ENCODE peak calls at places on chromosomes 5 and 9, in five cellular contexts. One of them, this sample, is unnamed.
A peak's percentile ranks its signal among the peaks of the same experiment; 100 is the strongest.

GRCh38 chr9:100689635-100690034 is 111.8 kb downstream of the CAVIN4 start:
- DNase-seq in BE2C: no peak
- DNase-seq in brain microvascular endothelial cell: no peak
- DNase-seq in adrenal gland: no peak
- DNase-seq in lower lobe of right lung: no peak
- DNase-seq in this sample: no peak

GRCh38 chr5:170638454-170639220 is 134.8 kb downstream of the KCNIP1 start:
- DNase-seq in BE2C: peak; percentile 82
- DNase-seq in adrenal gland: peak; percentile 83
- DNase-seq in brain microvascular endothelial cell: peak; percentile 47
- DNase-seq in lower lobe of right lung: no peak
- DNase-seq in this sample: peak; percentile 81

GRCh38 chr5:172144931-172145869 is 42.8 kb downstream of the STK10 start:
- DNase-seq in lower lobe of right lung: no peak
- DNase-seq in BE2C: no peak
- DNase-seq in adrenal gland: no peak
- DNase-seq in brain microvascular endothelial cell: no peak
- DNase-seq in this sample: no peak

GRCh38 chr5:145540375-145540774 is 294.8 kb downstream of the PRELID2 start:
- DNase-seq in adrenal gland: no peak
- DNase-seq in brain microvascular endothelial cell: peak; percentile 8
- DNase-seq in BE2C: no peak
- DNase-seq in lower lobe of right lung: no peak
- DNase-seq in this sample: no peak

GRCh38 chr5:14794600-14795230 is 76.9 kb downstream of the ANKH start:
- DNase-seq in lower lobe of right lung: no peak
- DNase-seq in BE2C: no peak
- DNase-seq in brain microvascular endothelial cell: no peak
- DNase-seq in adrenal gland: no peak
- DNase-seq in this sample: no peak

GRCh38 chr9:4832786-4833579 is 40.2 kb downstream of the RCL1 start:
- DNase-seq in adrenal gland: no peak
- DNase-seq in lower lobe of right lung: no peak
- DNase-seq in brain microvascular endothelial cell: peak; percentile 98
- DNase-seq in BE2C: no peak
- DNase-seq in this sample: no peak

GRCh38 chr5:157447246-157447645 is 12.8 kb upstream of the NIPAL4 start:
- DNase-seq in brain microvascular endothelial cell: no peak
- DNase-seq in adrenal gland: no peak
- DNase-seq in BE2C: no peak
- DNase-seq in lower lobe of right lung: no peak
- DNase-seq in this sample: peak; percentile 29

GRCh38 chr5:13553896-13554295 is 390.6 kb downstream of the DNAH5 start:
- DNase-seq in brain microvascular endothelial cell: peak; percentile 21
- DNase-seq in lower lobe of right lung: no peak
- DNase-seq in adrenal gland: no peak
- DNase-seq in BE2C: no peak
- DNase-seq in this sample: peak; percentile 25

GRCh38 chr5:39980056-39980455 is 555.3 kb upstream of the DAB2 start:
- DNase-seq in adrenal gland: no peak
- DNase-seq in BE2C: no peak
- DNase-seq in brain microvascular endothelial cell: peak; percentile 3
- DNase-seq in lower lobe of right lung: no peak
- DNase-seq in this sample: no peak

GRCh38 chr9:35705372-35705771 is 15.6 kb upstream of the TPM2 start:
- DNase-seq in brain microvascular endothelial cell: no peak
- DNase-seq in adrenal gland: no peak
- DNase-seq in BE2C: no peak
- DNase-seq in lower lobe of right lung: no peak
- DNase-seq in this sample: no peak

GRCh38 chr5:9381464-9381863 is 164.4 kb downstream of the SEMA5A start:
- DNase-seq in adrenal gland: no peak
- DNase-seq in lower lobe of right lung: no peak
- DNase-seq in BE2C: no peak
- DNase-seq in brain microvascular endothelial cell: no peak
- DNase-seq in this sample: no peak

GRCh38 chr5:14579246-14579645 is 2.3 kb upstream of the OTULINL start:
- DNase-seq in brain microvascular endothelial cell: no peak
- DNase-seq in adrenal gland: peak; percentile 13
- DNase-seq in BE2C: no peak
- DNase-seq in lower lobe of right lung: no peak
- DNase-seq in this sample: no peak

GRCh38 chr9:105359899-105360298 is 87.9 kb upstream of the FSD1L start:
- DNase-seq in lower lobe of right lung: no peak
- DNase-seq in brain microvascular endothelial cell: peak; percentile 73
- DNase-seq in adrenal gland: no peak
- DNase-seq in BE2C: no peak
- DNase-seq in this sample: no peak

GRCh38 chr5:172160506-172160905 is 27.5 kb downstream of the STK10 start:
- DNase-seq in brain microvascular endothelial cell: no peak
- DNase-seq in adrenal gland: no peak
- DNase-seq in lower lobe of right lung: no peak
- DNase-seq in BE2C: no peak
- DNase-seq in this sample: no peak

GRCh38 chr5:36264202-36264760 is 22.6 kb upstream of the NADK2 start:
- DNase-seq in brain microvascular endothelial cell: no peak
- DNase-seq in BE2C: no peak
- DNase-seq in lower lobe of right lung: no peak
- DNase-seq in adrenal gland: no peak
- DNase-seq in this sample: no peak

GRCh38 chr9:95045751-95046150 is 271.8 kb downstream of the FANCC start:
- DNase-seq in lower lobe of right lung: no peak
- DNase-seq in BE2C: no peak
- DNase-seq in adrenal gland: no peak
- DNase-seq in brain microvascular endothelial cell: no peak
- DNase-seq in this sample: no peak

GRCh38 chr5:143054480-143054941 is 284.3 kb downstream of the ARHGAP26 start:
- DNase-seq in adrenal gland: no peak
- DNase-seq in lower lobe of right lung: no peak
- DNase-seq in BE2C: no peak
- DNase-seq in brain microvascular endothelial cell: peak; percentile 47
- DNase-seq in this sample: no peak

GRCh38 chr9:4079906-4080305 is 220.0 kb downstream of the GLIS3 start:
- DNase-seq in lower lobe of right lung: no peak
- DNase-seq in brain microvascular endothelial cell: no peak
- DNase-seq in BE2C: no peak
- DNase-seq in adrenal gland: no peak
- DNase-seq in this sample: no peak

DNA sequence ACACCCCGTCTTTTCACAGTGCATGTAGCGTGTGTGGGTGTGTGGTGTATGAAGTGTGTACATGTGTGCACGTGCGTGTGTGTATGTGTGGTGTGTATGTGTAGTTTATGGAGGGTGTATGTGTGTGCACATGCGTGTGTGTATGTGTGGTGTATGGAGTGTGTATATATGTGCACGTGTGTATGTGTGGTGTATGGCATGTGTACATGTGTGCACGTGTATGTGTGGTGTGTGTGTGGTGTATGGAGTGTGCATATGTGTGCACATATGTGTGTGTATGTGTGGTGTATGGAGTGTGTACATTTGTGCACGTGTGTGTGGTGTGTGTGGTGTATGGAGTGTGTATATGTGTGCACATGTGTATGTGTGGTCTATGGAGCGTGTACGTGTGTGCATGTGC is 13.2 kb downstream of the MYMK start:
- DNase-seq in brain microvascular endothelial cell: no peak
- DNase-seq in BE2C: no peak
- DNase-seq in adrenal gland: no peak
- DNase-seq in lower lobe of right lung: no peak
- DNase-seq in this sample: no peak
- H3K27me3 ChIP-seq in brain microvascular endothelial cell: no peaks in the 10 kb centered on the region
- H3K27me3 ChIP-seq in BE2C: no peaks in the 10 kb centered on the region
- H3K27me3 ChIP-seq in adrenal gland: no peaks in the 10 kb centered on the region
- H3K27me3 ChIP-seq in lower lobe of right lung: peaks cover 8% of the 10 kb centered on the region
- H3K27me3 ChIP-seq in this sample: no peaks in the 10 kb centered on the region

DNA sequence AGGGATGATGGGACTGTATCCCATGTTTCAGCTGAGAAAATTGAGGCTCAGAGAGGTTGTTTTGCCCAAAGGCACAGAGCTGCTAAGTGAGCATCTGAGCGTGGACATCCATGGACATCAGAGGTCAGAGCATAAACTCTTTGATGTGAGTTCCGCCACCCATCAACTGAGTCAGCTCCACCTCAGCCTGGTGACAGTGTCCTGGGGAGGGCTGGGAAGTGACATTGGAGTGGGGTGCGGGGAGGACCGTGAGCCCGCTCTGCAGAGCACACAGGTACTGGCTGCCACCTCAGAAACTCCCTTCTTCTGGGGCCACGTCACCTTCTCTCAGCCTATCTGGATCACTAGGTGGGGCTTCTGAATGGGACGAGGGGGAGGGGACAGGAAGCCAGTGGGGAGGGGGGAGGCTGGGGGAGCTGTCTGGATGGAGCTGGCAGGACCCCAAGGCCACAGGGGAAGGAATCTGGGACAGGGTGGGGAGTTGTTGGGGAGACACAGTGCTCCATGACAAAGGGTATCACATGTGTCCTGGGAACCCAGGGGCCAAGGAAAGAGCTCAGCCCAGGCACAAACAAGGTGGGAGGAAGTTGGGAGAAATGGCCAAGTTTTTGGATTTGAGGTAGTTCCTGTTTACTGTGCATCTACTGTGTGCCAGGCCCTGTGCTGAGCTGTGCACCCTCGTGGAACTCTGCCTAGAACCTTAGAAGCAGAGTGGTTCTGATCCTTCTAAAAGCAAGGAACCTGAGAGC is 2.5 kb downstream of the LAMC3 start:
- DNase-seq in lower lobe of right lung: no peak
- DNase-seq in BE2C: no peak
- DNase-seq in brain microvascular endothelial cell: no peak
- DNase-seq in adrenal gland: peak; percentile 78
- DNase-seq in this sample: peak; percentile 64
- H3K27me3 ChIP-seq in lower lobe of right lung: peaks cover 52% of the 10 kb centered on the region
- H3K27me3 ChIP-seq in BE2C: peaks cover 18% of the 10 kb centered on the region
- H3K27me3 ChIP-seq in brain microvascular endothelial cell: peaks cover 94% of the 10 kb centered on the region
- H3K27me3 ChIP-seq in adrenal gland: peaks cover 14% of the 10 kb centered on the region
- H3K27me3 ChIP-seq in this sample: no peaks in the 10 kb centered on the region

DNA sequence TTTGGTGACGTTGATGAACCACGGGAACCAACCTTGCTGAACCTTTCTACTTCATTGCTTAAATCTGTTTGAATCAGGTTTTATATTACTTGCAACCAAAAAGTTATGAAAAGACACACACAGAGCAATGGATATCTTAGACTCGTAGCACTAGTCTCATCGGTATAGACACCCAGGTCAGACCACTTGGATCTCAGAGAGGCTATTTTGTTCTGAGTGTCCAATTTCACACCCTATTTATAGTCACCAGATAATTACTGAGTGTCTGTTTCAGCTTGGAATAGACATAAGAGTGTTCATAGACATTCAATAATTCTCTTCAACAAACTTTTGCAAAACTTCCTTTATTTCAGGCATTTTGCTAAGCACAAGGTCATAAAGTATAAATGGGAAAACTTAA is 145.4 kb upstream of the EGFLAM start:
- DNase-seq in adrenal gland: no peak
- DNase-seq in lower lobe of right lung: no peak
- DNase-seq in BE2C: no peak
- DNase-seq in brain microvascular endothelial cell: no peak
- DNase-seq in this sample: no peak
- H3K27me3 ChIP-seq in adrenal gland: no peaks in the 10 kb centered on the region
- H3K27me3 ChIP-seq in lower lobe of right lung: no peaks in the 10 kb centered on the region
- H3K27me3 ChIP-seq in BE2C: no peaks in the 10 kb centered on the region
- H3K27me3 ChIP-seq in brain microvascular endothelial cell: no peaks in the 10 kb centered on the region
- H3K27me3 ChIP-seq in this sample: no peaks in the 10 kb centered on the region

GRCh38 chr9:93990448-93990847 is 35.3 kb upstream of the BARX1 start:
- DNase-seq in BE2C: no peak
- DNase-seq in lower lobe of right lung: no peak
- DNase-seq in adrenal gland: no peak
- DNase-seq in brain microvascular endothelial cell: no peak
- DNase-seq in this sample: no peak

GRCh38 chr9:93988056-93988455 is 32.9 kb upstream of the BARX1 start:
- DNase-seq in lower lobe of right lung: no peak
- DNase-seq in BE2C: no peak
- DNase-seq in brain microvascular endothelial cell: no peak
- DNase-seq in adrenal gland: no peak
- DNase-seq in this sample: no peak

DNA sequence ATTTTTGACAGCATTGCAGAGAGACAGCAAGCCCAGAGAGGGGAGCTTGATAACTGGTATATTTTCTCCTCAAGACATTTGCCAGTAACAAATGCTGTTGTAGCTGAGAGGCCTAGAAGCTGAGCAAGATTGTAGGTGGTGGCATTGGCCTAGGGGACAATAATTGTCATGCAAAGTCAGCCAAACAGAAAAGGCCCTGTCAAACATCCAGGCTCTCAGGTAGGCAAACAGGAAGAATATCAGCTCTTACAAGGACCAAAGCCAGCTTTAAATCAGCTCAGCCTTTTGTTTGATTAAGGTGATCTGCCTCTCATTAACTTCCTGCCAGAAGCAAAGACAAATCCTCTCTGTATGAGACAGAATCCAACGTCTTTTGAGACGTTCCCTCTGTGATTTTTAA is 29.7 kb upstream of the BARX1 start:
- DNase-seq in BE2C: no peak
- DNase-seq in lower lobe of right lung: no peak
- DNase-seq in brain microvascular endothelial cell: no peak
- DNase-seq in adrenal gland: no peak
- DNase-seq in this sample: no peak
- H3K27me3 ChIP-seq in BE2C: no peaks in the 10 kb centered on the region
- H3K27me3 ChIP-seq in lower lobe of right lung: no peaks in the 10 kb centered on the region
- H3K27me3 ChIP-seq in brain microvascular endothelial cell: no peaks in the 10 kb centered on the region
- H3K27me3 ChIP-seq in adrenal gland: no peaks in the 10 kb centered on the region
- H3K27me3 ChIP-seq in this sample: no peaks in the 10 kb centered on the region

GRCh38 chr5:144093868-144094267 is 76.6 kb downstream of the YIPF5 start:
- DNase-seq in adrenal gland: no peak
- DNase-seq in lower lobe of right lung: no peak
- DNase-seq in BE2C: no peak
- DNase-seq in brain microvascular endothelial cell: no peak
- DNase-seq in this sample: no peak
- H3K27me3 ChIP-seq in adrenal gland: no peaks in the 10 kb centered on the region
- H3K27me3 ChIP-seq in lower lobe of right lung: no peaks in the 10 kb centered on the region
- H3K27me3 ChIP-seq in BE2C: no peaks in the 10 kb centered on the region
- H3K27me3 ChIP-seq in brain microvascular endothelial cell: no peaks in the 10 kb centered on the region
- H3K27me3 ChIP-seq in this sample: no peaks in the 10 kb centered on the region

This sample was measured in testis.